ENCODE peak calls at places on chromosomes 4 and X, in ten cellular contexts. X is cardiac fibroblast; G is kidney; K is CD8-positive, alpha-beta T cell; F is PC-3; C is AG10803; T is heart left ventricle; A is left ventricle myocardium inferior; R is HCT116; I is NT2/D1. E is an unnamed sample.

GRCh38 chr4:41196633-41197332 is 17.6 kb downstream of the APBB2 start:
- DNase-seq in X (no peak), G (no peak), K (no peak), F (no peak), C (peak), T (no peak), A (no peak), R (no peak), I (no peak), E (no peak)

GRCh38 chr4:80989921-80990544 is 40.5 kb upstream of the BMP3 start:
- DNase-seq in X (peak), G (no peak), K (no peak), F (peak), C (peak), T (no peak), A (no peak), R (peak), I (peak), E (no peak)

GRCh38 chr4:124278477-124278876 is 434.1 kb downstream of the ANKRD50 start:
- DNase-seq in X (peak), G (no peak), K (no peak), F (peak), C (peak), T (no peak), A (no peak), R (no peak), I (no peak), E (no peak)

GRCh38 chr4:101780284-101780683 is 10.2 kb upstream of the BANK1 start:
- DNase-seq in X (no peak), G (no peak), K (no peak), F (no peak), C (no peak), T (no peak), A (no peak), R (no peak), I (no peak), E (no peak)

GRCh38 chr4:155960522-155960921 is 6.9 kb upstream of the CTSO start:
- DNase-seq in X (peak), G (no peak), K (no peak), F (peak), C (peak), T (no peak), A (no peak), R (no peak), I (no peak), E (no peak)

GRCh38 chrX:47483310-47484268 is 567 bp upstream of the ZNF41 start:
- DNase-seq in X (peak), G (no peak), K (no peak), F (peak), C (peak), T (peak), A (peak), R (no peak), I (no peak), E (no peak)

GRCh38 chr4:88457307-88458090 is 580 bp downstream of the HERC5 start:
- DNase-seq in X (peak), G (peak), K (no peak), F (peak), C (peak), T (peak), A (peak), R (peak), I (no peak), E (peak)

GRCh38 chr4:89009107-89009506 is 47.9 kb downstream of the FAM13A start:
- DNase-seq in X (no peak), G (no peak), K (no peak), F (no peak), C (no peak), T (no peak), A (no peak), R (no peak), I (no peak), E (no peak)

GRCh38 chr4:180449395-180449956 is 1793.7 kb upstream of the TENM3 start:
- DNase-seq in X (no peak), G (no peak), K (no peak), F (peak), C (no peak), T (no peak), A (no peak), R (peak), I (peak), E (no peak)

GRCh38 chr4:100299019-100299418 is 108.8 kb upstream of the DDIT4L start:
- DNase-seq in X (peak), G (no peak), K (no peak), F (peak), C (peak), T (peak), A (no peak), R (peak), I (no peak), E (no peak)

GRCh38 chr4:139450586-139450985 is 3.3 kb upstream of the RAB33B start:
- DNase-seq in X (no peak), G (no peak), K (no peak), F (no peak), C (no peak), T (no peak), A (no peak), R (no peak), I (no peak), E (no peak)

GRCh38 chr4:54041916-54042315 is 22.5 kb downstream of the CHIC2 start:
- DNase-seq in X (no peak), G (no peak), K (no peak), F (no peak), C (no peak), T (no peak), A (no peak), R (no peak), I (no peak), E (no peak)

GRCh38 chr4:74374561-74375327 is 9.8 kb downstream of the EREG start:
- DNase-seq in X (peak), G (no peak), K (no peak), F (peak), C (peak), T (no peak), A (no peak), R (peak), I (no peak), E (peak)

GRCh38 chrX:7088968-7089615 is 58.4 kb upstream of the STS start:
- DNase-seq in X (no peak), G (no peak), K (peak), F (peak), C (no peak), T (no peak), A (no peak), R (no peak), I (no peak), E (no peak)

GRCh38 chr4:169440446-169440845 is 169.7 kb upstream of the SH3RF1 start:
- DNase-seq in X (no peak), G (peak), K (no peak), F (no peak), C (no peak), T (peak), A (no peak), R (no peak), I (no peak), E (no peak)

GRCh38 chr4:26022346-26022891 is 108.4 kb downstream of the SMIM20 start:
- DNase-seq in X (no peak), G (no peak), K (no peak), F (peak), C (peak), T (no peak), A (no peak), R (no peak), I (no peak), E (peak)

GRCh38 chr4:9792381-9792780 is 10.9 kb downstream of the DRD5 start:
- DNase-seq in X (no peak), G (no peak), K (no peak), F (no peak), C (no peak), T (no peak), A (no peak), R (no peak), I (no peak), E (no peak)

DNA sequence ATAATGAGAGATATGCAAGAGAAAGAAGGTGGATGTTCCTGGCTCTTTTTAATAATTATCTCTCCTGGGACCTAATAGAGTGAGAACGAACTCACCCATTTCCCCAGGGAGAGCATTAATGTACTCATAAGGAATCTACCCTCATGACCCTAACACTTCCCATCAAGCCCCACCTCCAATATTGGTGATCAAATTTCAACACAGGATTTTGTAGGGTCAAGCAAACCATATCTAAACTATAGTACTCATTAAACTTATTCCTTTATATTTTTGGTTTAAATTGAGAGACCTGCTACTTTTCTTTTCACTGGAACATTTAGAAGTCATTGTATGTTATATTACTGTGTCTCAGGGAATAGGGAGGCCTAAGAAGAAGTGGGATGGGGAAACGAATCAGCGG is 2.6 kb downstream of the UGT2A3 start:
- DNase-seq in X (no peak), G (no peak), K (no peak), F (no peak), C (no peak), T (no peak), A (no peak), R (no peak), I (no peak), E (no peak)
- H3K4me3 ChIP-seq in X (no peak), G (peak), K (no peak), F (no peak), C (no peak), T (no peak), A (no peak), R (no peak), I (no peak), E (no peak)

GRCh38 chr4:6781561-6781960 is 966 bp upstream of the KIAA0232 start:
- DNase-seq in X (no peak), G (no peak), K (no peak), F (no peak), C (no peak), T (no peak), A (no peak), R (no peak), I (no peak), E (no peak)
- H3K4me3 ChIP-seq in X (no peak), G (peak), K (peak), F (peak), C (peak), T (peak), A (peak), R (peak), I (peak), E (peak)

GRCh38 chr4:6342530-6343293 is 73.1 kb downstream of the WFS1 start:
- DNase-seq in X (peak), G (peak), K (no peak), F (no peak), C (no peak), T (peak), A (peak), R (no peak), I (no peak), E (no peak)
- H3K4me3 ChIP-seq in X (no peak), G (no peak), K (no peak), F (no peak), C (no peak), T (no peak), A (no peak), R (no peak), I (no peak), E (no peak)

GRCh38 chrX:153828723-153829548 is 1.4 kb downstream of the PDZD4 start:
- DNase-seq in X (no peak), G (no peak), K (no peak), F (no peak), C (peak), T (no peak), A (no peak), R (no peak), I (no peak), E (no peak)
- H3K4me3 ChIP-seq in X (no peak), G (no peak), K (no peak), F (no peak), C (no peak), T (peak), A (peak), R (peak), I (peak), E (peak)

GRCh38 chr4:42363614-42364013 is 33.7 kb upstream of the SHISA3 start:
- DNase-seq in X (no peak), G (no peak), K (no peak), F (no peak), C (no peak), T (no peak), A (no peak), R (no peak), I (no peak), E (no peak)

GRCh38 chr4:42359686-42360085 is 37.6 kb upstream of the SHISA3 start:
- DNase-seq in X (peak), G (no peak), K (no peak), F (no peak), C (peak), T (no peak), A (no peak), R (no peak), I (no peak), E (no peak)

GRCh38 chr4:42361475-42361874 is 35.8 kb upstream of the SHISA3 start:
- DNase-seq in X (no peak), G (peak), K (no peak), F (no peak), C (no peak), T (no peak), A (no peak), R (no peak), I (no peak), E (no peak)

GRCh38 chr4:42357325-42357724 is 40.0 kb upstream of the SHISA3 start:
- DNase-seq in X (no peak), G (peak), K (no peak), F (no peak), C (no peak), T (no peak), A (no peak), R (no peak), I (no peak), E (no peak)

GRCh38 chr4:42360158-42360557 is 37.1 kb upstream of the SHISA3 start:
- DNase-seq in X (no peak), G (no peak), K (no peak), F (no peak), C (no peak), T (no peak), A (no peak), R (no peak), I (no peak), E (no peak)
- H3K4me3 ChIP-seq in X (no peak), G (no peak), K (no peak), F (peak), C (no peak), T (no peak), A (peak), R (no peak), I (no peak), E (no peak)

GRCh38 chr4:70670332-70671014 is 4.2 kb upstream of the JCHAIN start:
- DNase-seq in X (no peak), G (no peak), K (no peak), F (peak), C (peak), T (no peak), A (no peak), R (no peak), I (no peak), E (no peak)

GRCh38 chr4:70667710-70668535 is 1.6 kb upstream of the JCHAIN start:
- DNase-seq in X (peak), G (no peak), K (no peak), F (no peak), C (peak), T (no peak), A (no peak), R (no peak), I (no peak), E (no peak)

GRCh38 chr4:70671091-70671490 is 4.8 kb upstream of the JCHAIN start:
- DNase-seq in X (no peak), G (no peak), K (no peak), F (no peak), C (no peak), T (no peak), A (no peak), R (no peak), I (no peak), E (no peak)

DNA sequence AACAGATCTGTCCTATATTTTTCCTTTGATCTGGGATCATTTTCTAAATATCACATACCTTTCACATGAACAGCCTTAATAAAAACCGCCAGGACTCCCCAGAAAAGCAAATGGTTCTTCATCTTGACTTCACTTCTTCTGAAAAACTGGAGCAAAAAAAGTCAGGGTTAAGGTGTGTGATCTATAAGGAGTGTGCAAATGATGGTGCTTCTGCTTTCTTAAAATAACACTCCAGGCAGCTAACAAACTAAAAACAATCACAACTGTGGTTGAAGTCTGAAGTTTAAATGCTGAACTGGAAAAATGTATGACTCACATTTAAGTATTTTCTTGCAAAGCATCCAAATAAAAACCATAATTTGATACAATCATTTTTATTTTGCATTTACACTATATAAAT is at the start of gene JCHAIN:
- DNase-seq in X (no peak), G (no peak), K (no peak), F (peak), C (peak), T (no peak), A (no peak), R (no peak), I (no peak), E (no peak)
- H3K4me3 ChIP-seq in X (no peak), G (no peak), K (no peak), F (no peak), C (no peak), T (no peak), A (no peak), R (no peak), I (no peak), E (no peak)